ENCODE peak calls at places on chromosome 18, in seven cellular contexts. U is transverse colon, R is stomach, V is HCT116, Y is ovary, C is suprapubic skin, G is body of pancreas. T is an unnamed sample. For H3K27me3, the result is how much of the 10 kb centered on the place peaks cover.

GRCh38 chr18:21998531-21998930 is 170.9 kb upstream of the GATA6 start:
- DNase-seq in U (no peak), C (no peak), Y (no peak), R (peak), V (no peak), G (no peak), T (peak)

GRCh38 chr18:12032786-12033642 is 51.7 kb downstream of the IMPA2 start:
- DNase-seq in R (no peak), U (no peak), V (no peak), C (peak), Y (no peak), G (no peak), T (peak)

GRCh38 chr18:79923896-79924585 is 27.4 kb downstream of the SLC66A2 start:
- DNase-seq in V (no peak), R (peak), U (no peak), G (no peak), C (peak), Y (peak), T (peak)

GRCh38 chr18:61820842-61821241 is 72.0 kb downstream of the RNF152 start:
- DNase-seq in G (no peak), C (no peak), V (no peak), U (no peak), Y (no peak), R (no peak), T (no peak)

GRCh38 chr18:65352183-65352582 is 398.6 kb upstream of the CDH7 start:
- DNase-seq in R (no peak), V (no peak), Y (no peak), G (no peak), U (no peak), C (no peak), T (no peak)

GRCh38 chr18:49335677-49336076 is 124.8 kb downstream of the DYM start:
- DNase-seq in V (no peak), C (no peak), U (no peak), G (no peak), Y (no peak), R (no peak), T (no peak)

GRCh38 chr18:79509536-79509930 is 113.8 kb downstream of the NFATC1 start:
- DNase-seq in R (no peak), V (no peak), G (peak), U (peak), Y (peak), C (peak), T (no peak)

GRCh38 chr18:62101236-62101635 is 85.6 kb downstream of the PIGN start:
- DNase-seq in Y (no peak), G (no peak), R (no peak), V (no peak), U (no peak), C (no peak), T (no peak)

DNA sequence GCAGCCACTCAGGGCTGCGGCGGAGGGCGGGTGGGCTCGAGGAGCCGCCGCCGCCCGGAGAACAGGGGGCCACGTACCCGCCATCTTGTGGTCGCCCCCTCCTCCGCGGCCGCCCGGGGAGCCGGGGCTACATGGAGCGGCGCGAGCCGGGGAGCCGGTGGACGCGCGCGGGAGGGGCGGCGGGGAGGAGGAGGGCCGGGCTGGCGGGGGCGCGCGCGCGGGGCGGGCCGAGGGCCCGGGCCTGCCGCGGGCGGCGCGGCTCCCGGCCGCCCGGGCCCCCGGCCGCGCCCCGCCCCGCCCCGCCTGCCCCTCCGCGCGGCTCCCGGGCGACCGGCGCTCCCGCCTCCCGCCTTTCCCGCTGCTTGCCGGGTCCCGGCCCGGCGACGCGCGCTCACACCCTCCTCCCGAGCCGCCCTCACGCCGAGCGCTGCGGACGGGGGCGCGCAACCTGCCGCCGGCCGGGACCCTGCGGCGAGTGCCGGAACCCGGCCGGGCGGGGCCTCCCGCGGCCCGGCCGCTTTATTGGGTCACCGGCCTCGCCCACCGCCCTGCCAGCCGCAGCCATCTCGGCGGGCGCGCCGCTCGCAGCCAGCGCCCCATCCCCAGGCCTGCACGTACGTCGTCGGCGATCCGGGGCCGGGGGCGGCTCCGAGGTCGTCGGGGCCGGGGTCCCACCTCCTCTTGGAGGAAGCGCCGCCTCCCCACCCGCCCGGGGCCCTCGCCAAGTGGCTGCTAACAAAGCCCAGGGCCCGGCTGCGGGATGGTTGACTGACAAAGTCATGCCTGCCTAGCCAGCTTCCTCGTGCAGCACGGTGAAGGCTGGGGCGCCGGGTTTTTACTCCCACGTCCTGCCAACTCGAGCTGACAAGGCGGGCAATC is at the start of gene PPP4R1:
- DNase-seq in G (peak), V (no peak), U (peak), Y (peak), R (peak), C (peak), T (peak)
- TF ChIP-seq POLR2A in G (peak), V (peak), U (no peak), Y (peak), R (no peak), C (peak), T (peak)

DNA sequence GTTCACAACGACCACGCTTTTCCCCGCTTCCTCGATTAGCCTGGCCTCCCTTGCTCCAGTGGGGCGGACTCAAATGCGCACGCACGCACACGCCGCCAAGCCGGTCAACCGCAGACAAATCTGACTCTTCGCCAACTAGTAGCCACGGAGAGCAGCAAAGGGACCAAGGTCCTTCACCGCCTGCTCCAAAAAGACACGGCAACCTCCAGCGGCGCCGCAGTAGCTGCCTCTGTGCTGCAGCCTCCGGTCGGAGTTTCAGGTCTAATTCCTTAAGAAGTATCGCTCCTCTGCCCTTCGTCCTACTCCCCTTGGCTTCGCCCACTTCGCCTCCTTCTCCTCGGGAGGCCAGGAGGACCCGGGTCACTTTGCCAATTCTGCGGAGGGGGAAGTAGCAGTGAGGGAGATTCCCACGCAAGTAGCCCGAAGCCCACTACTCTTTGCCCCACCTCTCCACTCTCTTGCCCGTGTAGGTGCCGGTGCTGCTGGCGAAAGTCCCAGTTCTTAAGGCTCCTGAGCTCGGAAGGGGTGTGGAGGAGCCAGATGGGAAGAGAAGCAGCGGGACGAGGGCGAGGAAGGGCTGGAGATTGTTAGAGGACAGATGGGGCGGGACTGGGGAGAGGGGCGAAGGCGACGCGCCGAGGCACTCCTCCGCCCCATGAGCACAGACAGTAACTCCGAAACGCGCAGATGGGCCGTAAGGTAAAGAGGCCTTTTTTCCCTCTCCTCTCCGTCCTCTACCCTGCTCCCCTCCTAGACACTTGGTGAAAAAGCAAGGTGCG is 615 bp downstream of the AKAIN1 start:
- DNase-seq in G (peak), V (no peak), U (no peak), Y (no peak), C (peak), R (no peak), T (no peak)
- H3K27me3 ChIP-seq in G (under half), V (under half), U (half or more), Y (under half), C (half or more), R (half or more), T (under half)

GRCh38 chr18:56083889-56084288 is 495.9 kb upstream of the TCF4 start:
- DNase-seq in U (no peak), Y (no peak), G (no peak), V (no peak), C (no peak), R (no peak), T (no peak)

GRCh38 chr18:56085561-56085960 is 497.6 kb upstream of the TCF4 start:
- DNase-seq in C (no peak), Y (no peak), V (no peak), U (peak), R (no peak), G (no peak), T (no peak)

GRCh38 chr18:56086176-56086575 is 498.2 kb upstream of the TCF4 start:
- DNase-seq in Y (no peak), G (no peak), C (no peak), R (no peak), V (no peak), U (no peak), T (no peak)

GRCh38 chr18:56086786-56087185 is 498.8 kb upstream of the TCF4 start:
- DNase-seq in V (no peak), C (no peak), Y (peak), U (no peak), G (no peak), R (no peak), T (no peak)

DNA sequence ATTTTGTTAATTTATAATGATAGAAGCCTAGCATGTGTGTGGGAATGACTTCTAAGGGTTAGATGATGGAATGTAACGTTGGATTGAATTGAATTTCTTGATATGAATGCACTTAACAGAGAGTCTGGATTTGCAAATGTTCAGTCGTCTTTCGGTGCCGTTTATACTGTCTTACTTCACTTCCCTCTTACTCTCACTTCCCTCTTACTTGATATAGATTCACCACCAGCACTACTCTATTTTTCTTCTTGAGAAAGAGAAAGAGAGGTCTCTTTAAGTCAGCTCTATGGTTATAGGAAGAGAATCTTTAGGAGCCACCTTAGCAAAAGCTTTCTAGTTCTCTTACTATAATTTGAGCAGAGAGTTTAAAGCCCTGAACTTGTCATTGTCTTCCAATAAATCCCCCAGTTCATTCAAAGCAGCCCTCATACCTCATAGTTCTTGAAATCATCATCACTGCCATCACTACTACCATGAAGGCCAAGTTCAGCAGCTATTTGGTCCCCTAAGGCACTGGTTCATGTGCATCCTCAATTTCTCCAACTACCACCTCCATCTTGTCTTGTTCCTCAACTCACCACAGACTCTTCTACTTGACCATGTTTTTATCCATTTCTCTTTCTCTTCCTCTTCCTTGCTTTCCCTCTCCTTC is 501.7 kb upstream of the TCF4 start:
- DNase-seq in U (no peak), C (no peak), Y (no peak), V (no peak), G (no peak), R (no peak), T (no peak)
- TF ChIP-seq CTCF in U (no peak), C (no peak), Y (no peak), V (no peak), G (no peak), R (no peak), T (no peak)

DNA sequence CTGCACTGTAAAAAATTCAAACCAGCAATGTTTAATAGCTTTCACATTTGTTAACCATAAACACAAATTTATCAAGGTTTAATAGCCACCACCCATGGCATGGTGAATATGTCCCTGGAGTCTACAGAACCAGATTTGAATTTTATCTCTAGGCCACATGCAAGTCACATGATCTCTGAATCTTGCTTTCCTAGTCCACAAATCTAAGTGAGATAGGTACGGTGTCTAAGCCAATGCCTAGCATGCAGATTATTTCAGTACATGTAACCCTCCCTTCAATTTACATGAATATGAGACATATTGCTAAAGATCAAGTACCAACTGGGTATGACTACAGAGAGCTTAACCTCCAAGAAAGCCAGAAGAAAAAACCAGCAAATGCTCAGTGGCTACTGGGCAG is 10.0 kb downstream of the ZNF24 start:
- DNase-seq in G (no peak), C (no peak), V (no peak), R (no peak), U (no peak), Y (no peak), T (no peak)
- TF ChIP-seq POLR2A in G (no peak), C (no peak), V (no peak), R (no peak), U (no peak), Y (no peak), T (no peak)

GRCh38 chr18:77851798-77852197 is 602.1 kb downstream of the GALR1 start:
- DNase-seq in V (no peak), R (no peak), U (no peak), G (no peak), C (no peak), Y (no peak), T (no peak)

GRCh38 chr18:77859634-77860033 is 610.0 kb downstream of the GALR1 start:
- DNase-seq in C (no peak), Y (no peak), U (no peak), G (no peak), V (no peak), R (no peak), T (no peak)

GRCh38 chr18:77857926-77858325 is 608.3 kb downstream of the GALR1 start:
- DNase-seq in V (no peak), G (no peak), C (no peak), U (no peak), Y (no peak), R (no peak), T (no peak)

GRCh38 chr18:77858331-77858730 is 608.7 kb downstream of the GALR1 start:
- DNase-seq in V (no peak), U (no peak), R (no peak), Y (no peak), G (no peak), C (no peak), T (no peak)

DNA sequence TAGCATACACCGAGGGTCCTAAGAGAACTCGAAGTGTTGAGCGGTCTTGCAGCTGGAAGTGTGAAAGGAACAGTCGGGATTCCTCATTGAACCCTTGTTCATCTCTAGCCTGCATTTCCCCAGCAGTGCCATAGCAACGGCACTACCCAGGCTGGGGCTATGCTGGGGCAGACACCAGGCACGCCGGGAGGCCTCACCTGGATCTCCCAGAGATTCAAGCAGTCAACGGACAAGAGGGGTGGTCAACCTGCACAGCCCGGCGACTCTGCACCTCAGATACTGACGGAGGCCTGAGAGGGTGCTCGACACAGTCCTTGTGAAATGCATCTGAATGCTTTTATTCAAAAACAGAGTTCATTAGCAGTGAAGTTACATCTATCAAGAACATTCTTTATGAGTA is 604.2 kb downstream of the GALR1 start:
- DNase-seq in G (no peak), Y (no peak), C (no peak), U (no peak), R (no peak), V (no peak), T (no peak)
- H3K27me3 ChIP-seq in G (under half), Y (under half), C (under half), U (under half), R (under half), V (under half), T (under half)

DNA sequence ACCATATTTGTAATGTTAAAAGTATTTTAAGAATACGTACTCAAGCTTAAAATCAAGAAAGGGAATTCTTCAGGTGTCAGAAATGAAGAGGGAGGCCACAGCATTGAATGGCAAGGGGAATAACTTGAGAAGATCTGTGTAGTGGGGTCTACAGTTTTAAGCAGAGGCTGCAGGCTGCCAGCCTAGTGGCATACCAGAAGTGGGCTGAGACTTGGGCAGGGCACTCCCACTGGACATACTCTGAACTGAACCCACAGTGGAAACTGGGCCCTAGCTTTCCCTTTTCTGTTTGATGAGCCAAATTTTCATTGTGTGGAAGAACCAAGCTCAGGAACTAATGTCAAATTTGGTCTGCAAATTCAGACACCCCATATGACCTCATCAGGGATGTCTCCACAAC is 238.8 kb downstream of the PTPRM start:
- DNase-seq in Y (no peak), V (no peak), U (no peak), R (no peak), C (no peak), G (no peak), T (no peak)
- TF ChIP-seq CTCF in Y (no peak), V (no peak), U (no peak), R (no peak), C (no peak), G (no peak), T (no peak)

GRCh38 chr18:71114550-71115210 is 825.8 kb downstream of the SOCS6 start:
- DNase-seq in Y (no peak), R (no peak), G (no peak), C (no peak), U (no peak), V (no peak), T (no peak)

GRCh38 chr18:71115261-71115660 is 826.4 kb downstream of the SOCS6 start:
- DNase-seq in G (no peak), R (no peak), U (no peak), Y (no peak), V (no peak), C (no peak), T (no peak)

GRCh38 chr18:71116535-71116934 is 827.7 kb downstream of the SOCS6 start:
- DNase-seq in G (no peak), C (no peak), V (no peak), Y (no peak), R (no peak), U (no peak), T (no peak)
- TF ChIP-seq POLR2A in G (no peak), C (no peak), V (no peak), Y (no peak), R (no peak), U (no peak), T (no peak)

DNA sequence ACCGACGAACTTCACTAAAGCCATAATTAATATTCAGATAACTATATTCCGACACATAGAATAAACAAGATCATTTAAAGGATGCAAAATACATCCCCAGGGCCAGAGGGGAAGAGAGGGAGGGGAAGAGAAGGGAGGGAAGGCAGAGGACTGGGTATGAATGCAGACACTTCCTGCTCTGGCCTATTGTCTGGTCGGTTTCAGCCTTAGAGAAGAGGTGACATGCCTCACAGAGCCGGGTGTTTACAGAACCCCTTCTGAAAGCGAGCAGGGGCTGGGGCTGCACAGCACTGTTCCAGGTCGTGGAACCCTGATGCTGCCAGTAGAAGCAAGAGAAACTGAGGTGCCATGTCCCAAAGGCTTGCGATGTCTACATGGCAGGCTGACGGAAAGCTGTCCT is 31.0 kb downstream of the CELF4 start:
- DNase-seq in R (no peak), U (no peak), Y (no peak), C (no peak), V (no peak), G (no peak), T (no peak)
- H3K27me3 ChIP-seq in R (half or more), U (under half), Y (under half), C (half or more), V (half or more), G (under half), T (under half)